ENCODE peak calls at places on chromosome 1, in four cellular contexts. M, Q, A and H are unnamed samples. For H3K4me1, the result is how much of the 10 kb centered on the place peaks cover.

GRCh38 chr1:19676438-19676922 is 11.8 kb downstream of the HTR6 start:
- DNase-seq in M (peak), Q (peak), A (peak), H (peak)

GRCh38 chr1:196180847-196181593 is 427.2 kb downstream of the KCNT2 start:
- DNase-seq in M (peak), Q (no peak), A (peak), H (peak)

GRCh38 chr1:31583082-31583994 is 7.0 kb downstream of the TINAGL1 start:
- DNase-seq in M (no peak), Q (no peak), A (peak), H (no peak)

GRCh38 chr1:222919478-222919865 is 104.6 kb downstream of the DISP1 start:
- DNase-seq in M (no peak), Q (no peak), A (peak), H (no peak)

GRCh38 chr1:1137256-1138045 is 21.6 kb upstream of the C1orf159 start:
- DNase-seq in M (no peak), Q (no peak), A (no peak), H (no peak)

GRCh38 chr1:54326577-54327385 is 79.4 kb downstream of the SSBP3 start:
- DNase-seq in M (no peak), Q (no peak), A (peak), H (no peak)

GRCh38 chr1:39574646-39575045 is 1.9 kb downstream of the PABPC4 start:
- DNase-seq in M (peak), Q (no peak), A (peak), H (no peak)

GRCh38 chr1:1324084-1324523 is 356 bp downstream of the INTS11 start:
- DNase-seq in M (no peak), Q (no peak), A (no peak), H (no peak)

GRCh38 chr1:66012076-66012769 is 219.5 kb downstream of the PDE4B start:
- DNase-seq in M (no peak), Q (no peak), A (peak), H (no peak)

GRCh38 chr1:160400646-160401486 is 502 bp downstream of the VANGL2 start:
- DNase-seq in M (no peak), Q (peak), A (no peak), H (peak)

GRCh38 chr1:90198616-90199015 is 203.7 kb downstream of the ZNF326 start:
- DNase-seq in M (no peak), Q (peak), A (no peak), H (no peak)

GRCh38 chr1:161705537-161705936 is 1.5 kb upstream of the FCRLA start:
- DNase-seq in M (no peak), Q (no peak), A (no peak), H (no peak)

GRCh38 chr1:54249798-54250497 is 50.0 kb downstream of the MRPL37 start:
- DNase-seq in M (no peak), Q (no peak), A (peak), H (peak)

GRCh38 chr1:20589331-20590312 is 725 bp downstream of the CDA start:
- DNase-seq in M (peak), Q (peak), A (peak), H (peak)

GRCh38 chr1:90724926-90725325 is 7.8 kb upstream of the BARHL2 start:
- DNase-seq in M (no peak), Q (peak), A (no peak), H (peak)

GRCh38 chr1:203404546-203404945 is 53.6 kb upstream of the FMOD start:
- DNase-seq in M (no peak), Q (no peak), A (no peak), H (no peak)

GRCh38 chr1:17470021-17470799 is 30.7 kb upstream of the RCC2 start:
- DNase-seq in M (no peak), Q (no peak), A (no peak), H (no peak)
- H3K4me1 ChIP-seq in M (under half), Q (under half), A (under half), H (under half)

DNA sequence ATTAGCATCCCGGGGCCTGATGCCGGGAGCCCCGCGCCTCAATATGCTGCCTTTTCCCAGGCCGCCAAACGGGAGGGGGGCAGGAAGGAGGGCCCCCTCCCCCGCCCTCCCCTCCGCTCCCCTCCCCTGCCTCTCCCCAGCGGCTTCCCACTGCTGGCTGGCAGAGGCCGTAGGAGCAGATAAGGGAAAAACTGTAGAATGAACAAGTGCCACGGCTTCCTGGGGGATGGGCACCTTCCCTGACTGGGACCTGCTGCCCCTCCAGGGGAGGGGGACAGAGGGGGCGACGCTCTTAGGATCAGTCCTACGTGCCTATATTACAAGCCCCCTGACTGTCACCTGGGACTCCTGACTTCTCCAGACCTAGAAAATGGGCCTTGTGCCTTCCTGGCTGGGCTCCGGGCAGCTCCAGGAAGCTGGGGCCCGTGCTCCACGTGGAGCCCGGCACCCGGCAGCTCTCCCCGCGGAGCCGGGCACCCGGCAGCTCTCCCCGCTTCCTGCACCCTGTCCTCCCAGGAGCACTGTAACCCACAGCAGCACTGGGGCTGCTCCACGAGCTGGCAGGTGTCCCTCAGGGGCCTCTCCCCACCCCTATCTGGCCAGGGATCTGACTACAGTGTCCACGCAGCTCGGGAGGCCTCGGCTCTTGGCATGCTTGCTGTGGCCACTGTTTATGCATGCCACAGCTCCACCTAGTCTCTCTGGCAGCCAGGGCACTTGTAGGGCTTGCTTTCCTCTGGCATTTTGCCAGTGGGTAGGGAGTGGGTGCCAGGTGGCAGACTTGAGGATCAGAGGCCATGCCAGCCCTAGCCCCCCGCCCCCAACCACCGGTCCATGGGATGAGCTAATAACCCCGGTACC is 668 bp upstream of the HES5 start:
- DNase-seq in M (no peak), Q (no peak), A (no peak), H (no peak)
- TF ChIP-seq EZH2 in M (no peak), Q (no peak), A (peak), H (peak)

GRCh38 chr1:55447488-55447887 is 232.3 kb upstream of the USP24 start:
- DNase-seq in M (no peak), Q (no peak), A (no peak), H (no peak)

GRCh38 chr1:55445416-55445815 is 230.3 kb upstream of the USP24 start:
- DNase-seq in M (no peak), Q (no peak), A (no peak), H (no peak)

GRCh38 chr1:55446351-55446750 is 231.2 kb upstream of the USP24 start:
- DNase-seq in M (no peak), Q (no peak), A (no peak), H (no peak)

GRCh38 chr1:55444660-55445059 is 229.5 kb upstream of the USP24 start:
- DNase-seq in M (no peak), Q (no peak), A (no peak), H (no peak)

DNA sequence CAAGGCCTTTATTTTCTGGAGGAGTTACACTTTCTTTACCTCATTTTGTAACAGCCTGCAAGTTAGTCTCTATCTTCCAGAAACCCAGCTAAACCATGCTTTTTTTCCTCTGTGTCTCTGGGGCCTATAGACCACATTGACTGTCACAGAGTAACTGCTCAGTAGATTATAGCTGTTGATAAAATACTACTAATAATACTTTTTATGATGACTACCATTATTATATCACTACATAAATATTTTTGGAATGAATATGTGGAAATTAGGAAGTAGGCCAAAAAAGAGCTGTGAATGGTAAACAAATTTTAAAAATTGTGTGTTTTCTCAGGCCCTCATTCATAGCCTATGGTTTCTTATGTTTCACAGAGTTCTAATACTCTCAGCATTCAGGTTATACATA is 233.1 kb upstream of the USP24 start:
- DNase-seq in M (no peak), Q (no peak), A (peak), H (no peak)
- H3K27ac ChIP-seq in M (no peak), Q (no peak), A (peak), H (no peak)

DNA sequence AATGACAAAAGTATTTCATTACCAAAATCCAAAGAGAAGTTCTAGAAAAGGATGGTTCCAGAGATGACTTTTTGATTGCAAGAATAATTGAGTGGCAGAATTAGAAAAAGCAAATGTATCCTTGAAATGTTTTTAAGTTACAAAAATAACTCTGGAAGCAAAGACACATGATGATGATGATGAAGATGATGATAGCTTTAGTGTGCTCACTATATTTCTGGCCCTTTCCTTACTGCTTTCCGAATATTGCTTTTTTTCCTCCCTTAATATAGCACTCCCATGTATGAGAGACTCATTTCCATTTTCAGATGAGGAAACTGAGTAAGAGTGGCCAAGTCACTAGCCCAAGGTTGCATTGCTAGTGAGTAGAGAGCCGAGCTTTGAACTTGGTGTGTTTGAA is 54.7 kb downstream of the CACHD1 start:
- DNase-seq in M (no peak), Q (no peak), A (no peak), H (no peak)
- H3K4me1 ChIP-seq in M (under half), Q (half or more), A (under half), H (half or more)

GRCh38 chr1:43975249-43975961 is 645 bp downstream of the ATP6V0B start:
- DNase-seq in M (peak), Q (peak), A (no peak), H (no peak)
- TF ChIP-seq EZH2 in M (no peak), Q (no peak), A (no peak), H (no peak)

DNA sequence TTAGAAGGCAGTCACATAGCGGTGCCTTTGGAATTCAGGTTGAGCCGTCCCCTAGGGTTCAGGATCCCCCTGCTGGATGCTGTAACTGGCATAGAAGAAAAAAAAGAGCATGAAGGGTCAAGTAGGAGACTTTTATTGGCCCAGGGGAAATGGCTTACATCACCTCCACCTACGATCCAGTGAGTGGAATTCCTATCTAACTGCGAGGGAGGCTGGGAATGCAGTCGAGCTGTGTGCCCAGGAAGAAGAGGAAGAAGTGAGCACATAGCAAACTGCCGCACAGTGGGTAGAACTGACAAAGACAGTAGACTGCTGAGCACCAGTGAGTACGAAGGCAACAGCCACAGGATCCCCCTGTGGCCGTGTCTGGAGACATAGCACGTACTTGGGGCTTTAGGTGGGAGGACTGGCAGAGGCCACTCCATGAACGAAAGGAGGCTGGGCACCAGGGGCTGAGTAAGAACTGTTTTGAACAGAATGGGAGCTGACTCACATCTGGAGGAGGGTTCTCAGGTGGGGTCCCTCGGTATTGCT is 79.2 kb downstream of the RNF220 start:
- DNase-seq in M (no peak), Q (peak), A (no peak), H (no peak)
- H3K27ac ChIP-seq in M (no peak), Q (no peak), A (no peak), H (no peak)

GRCh38 chr1:58211857-58212256 is 334.7 kb downstream of the OMA1 start:
- DNase-seq in M (no peak), Q (no peak), A (no peak), H (no peak)

GRCh38 chr1:58209578-58209977 is 336.9 kb downstream of the OMA1 start:
- DNase-seq in M (no peak), Q (no peak), A (no peak), H (no peak)

GRCh38 chr1:58214674-58215073 is 331.9 kb downstream of the OMA1 start:
- DNase-seq in M (no peak), Q (no peak), A (no peak), H (no peak)
- H3K4me1 ChIP-seq in M (under half), Q (under half), A (under half), H (under half)

GRCh38 chr1:146019225-146020057 is 2.1 kb downstream of the HJV start:
- DNase-seq in M (no peak), Q (peak), A (no peak), H (no peak)
- TF ChIP-seq EZH2 in M (no peak), Q (no peak), A (no peak), H (no peak)